ENCODE peak calls at places on chromosome 7, in four cellular contexts. J is fibroblast of pulmonary artery; N is HCT116; D is CD8-positive, alpha-beta T cell. R is an unnamed sample.

GRCh38 chr7:155804897-155805825 is 7.1 kb downstream of the SHH start:
- DNase-seq in J (peak), N (no peak), D (peak), R (peak)

GRCh38 chr7:768881-769504 is 41.9 kb upstream of the PRKAR1B start:
- DNase-seq in J (peak), N (no peak), D (no peak), R (no peak)

GRCh38 chr7:46383605-46384004 is 462.5 kb upstream of the IGFBP3 start:
- DNase-seq in J (peak), N (no peak), D (no peak), R (peak)

GRCh38 chr7:141464551-141464950 is 86.7 kb upstream of the AGK start:
- DNase-seq in J (no peak), N (no peak), D (no peak), R (no peak)

GRCh38 chr7:105154084-105154483 is 140.1 kb downstream of the KMT2E start:
- DNase-seq in J (no peak), N (no peak), D (no peak), R (no peak)

GRCh38 chr7:70734436-70734835 is 397.5 kb upstream of the GALNT17 start:
- DNase-seq in J (no peak), N (no peak), D (no peak), R (no peak)

GRCh38 chr7:18993933-18994668 is 123.3 kb downstream of the TWIST1 start:
- DNase-seq in J (peak), N (no peak), D (no peak), R (no peak)

GRCh38 chr7:15750741-15751140 is 64.3 kb upstream of the MEOX2 start:
- DNase-seq in J (no peak), N (no peak), D (no peak), R (no peak)

GRCh38 chr7:155996718-155997059 is 184.4 kb upstream of the SHH start:
- DNase-seq in J (no peak), N (no peak), D (peak), R (no peak)

GRCh38 chr7:20121404-20121803 is 95.8 kb downstream of the MACC1 start:
- DNase-seq in J (no peak), N (no peak), D (no peak), R (no peak)

GRCh38 chr7:140674356-140674800 is 1.6 kb downstream of the ADCK2 start:
- DNase-seq in J (no peak), N (no peak), D (no peak), R (no peak)

GRCh38 chr7:32447218-32447617 is 43.0 kb downstream of the LSM5 start:
- DNase-seq in J (no peak), N (no peak), D (no peak), R (no peak)

GRCh38 chr7:38276096-38276857 is 2.8 kb upstream of the TARP start:
- DNase-seq in J (no peak), N (no peak), D (no peak), R (no peak)

GRCh38 chr7:6023974-6024435 is 7.2 kb upstream of the ANKRD61 start:
- DNase-seq in J (no peak), N (no peak), D (no peak), R (no peak)

GRCh38 chr7:87048839-87049238 is 10.6 kb downstream of the ELAPOR2 start:
- DNase-seq in J (no peak), N (no peak), D (no peak), R (no peak)

GRCh38 chr7:85659364-85659763 is 472.5 kb upstream of the SEMA3D start:
- DNase-seq in J (peak), N (no peak), D (no peak), R (peak)

GRCh38 chr7:82266081-82266480 is 177.5 kb downstream of the CACNA2D1 start:
- DNase-seq in J (no peak), N (no peak), D (no peak), R (no peak)

GRCh38 chr7:106721816-106722785 is 61.1 kb upstream of the CCDC71L start:
- DNase-seq in J (no peak), N (no peak), D (no peak), R (no peak)

GRCh38 chr7:134899729-134900128 is 86.6 kb upstream of the AGBL3 start:
- DNase-seq in J (peak), N (peak), D (no peak), R (peak)

GRCh38 chr7:37084303-37084702 is 360.0 kb upstream of the AOAH start:
- DNase-seq in J (no peak), N (no peak), D (no peak), R (no peak)

GRCh38 chr7:77867208-77867915 is 68.8 kb downstream of the PHTF2 start:
- DNase-seq in J (peak), N (no peak), D (no peak), R (peak)

GRCh38 chr7:7032221-7032620 is 150.1 kb upstream of the C1GALT1 start:
- DNase-seq in J (no peak), N (no peak), D (no peak), R (no peak)

GRCh38 chr7:41156268-41156667 is 546.6 kb downstream of the INHBA start:
- DNase-seq in J (peak), N (no peak), D (no peak), R (no peak)

GRCh38 chr7:133697585-133697984 is 429.6 kb upstream of the LRGUK start:
- DNase-seq in J (no peak), N (no peak), D (no peak), R (no peak)

GRCh38 chr7:19107392-19108147 is 9.9 kb downstream of the TWIST1 start:
- DNase-seq in J (peak), N (no peak), D (no peak), R (peak)

GRCh38 chr7:43915907-43916306 is 9.5 kb upstream of the URGCP start:
- DNase-seq in J (no peak), N (no peak), D (no peak), R (no peak)

GRCh38 chr7:106050743-106051110 is 61.4 kb downstream of the SYPL1 start:
- DNase-seq in J (peak), N (no peak), D (no peak), R (peak)

GRCh38 chr7:82605247-82605864 is 161.8 kb upstream of the CACNA2D1 start:
- DNase-seq in J (peak), N (peak), D (no peak), R (peak)

GRCh38 chr7:32301427-32301826 is 188.8 kb downstream of the LSM5 start:
- DNase-seq in J (no peak), N (no peak), D (no peak), R (no peak)

DNA sequence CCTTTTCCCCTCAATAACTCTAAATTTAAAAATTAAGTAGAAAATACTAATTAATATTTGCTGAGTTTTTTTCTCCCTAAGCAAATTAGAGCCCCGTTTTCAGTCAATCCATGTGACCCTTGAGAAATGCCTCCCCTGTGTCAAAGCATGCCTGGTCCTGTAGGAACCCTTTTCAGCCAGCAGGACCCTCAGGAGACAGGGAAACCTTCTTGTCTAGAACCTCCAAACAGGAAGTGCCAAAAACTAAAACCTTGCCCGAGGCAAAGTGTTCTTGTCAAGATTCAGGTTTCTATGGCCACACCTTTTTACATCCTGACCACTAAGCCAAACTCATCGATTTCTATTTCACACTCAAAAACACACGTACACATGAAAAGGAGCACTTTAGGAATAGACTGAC is 60.1 kb upstream of the NFE2L3 start:
- DNase-seq in J (peak), N (no peak), D (no peak), R (peak)
- TF ChIP-seq CTCF in J (peak), N (peak), D (no peak), R (peak)

GRCh38 chr7:130904031-130904757 is 170.2 kb upstream of the KLF14 start:
- DNase-seq in J (peak), N (peak), D (no peak), R (peak)
- TF ChIP-seq CTCF in J (no peak), N (no peak), D (no peak), R (no peak)

GRCh38 chr7:101814081-101814995 is 3.1 kb upstream of the CUX1 start:
- DNase-seq in J (peak), N (no peak), D (peak), R (no peak)
- TF ChIP-seq CTCF in J (no peak), N (peak), D (peak), R (peak)

GRCh38 chr7:88357295-88357694 is 50.6 kb upstream of the STEAP4 start:
- DNase-seq in J (peak), N (no peak), D (no peak), R (no peak)
- TF ChIP-seq CTCF in J (peak), N (peak), D (no peak), R (peak)

DNA sequence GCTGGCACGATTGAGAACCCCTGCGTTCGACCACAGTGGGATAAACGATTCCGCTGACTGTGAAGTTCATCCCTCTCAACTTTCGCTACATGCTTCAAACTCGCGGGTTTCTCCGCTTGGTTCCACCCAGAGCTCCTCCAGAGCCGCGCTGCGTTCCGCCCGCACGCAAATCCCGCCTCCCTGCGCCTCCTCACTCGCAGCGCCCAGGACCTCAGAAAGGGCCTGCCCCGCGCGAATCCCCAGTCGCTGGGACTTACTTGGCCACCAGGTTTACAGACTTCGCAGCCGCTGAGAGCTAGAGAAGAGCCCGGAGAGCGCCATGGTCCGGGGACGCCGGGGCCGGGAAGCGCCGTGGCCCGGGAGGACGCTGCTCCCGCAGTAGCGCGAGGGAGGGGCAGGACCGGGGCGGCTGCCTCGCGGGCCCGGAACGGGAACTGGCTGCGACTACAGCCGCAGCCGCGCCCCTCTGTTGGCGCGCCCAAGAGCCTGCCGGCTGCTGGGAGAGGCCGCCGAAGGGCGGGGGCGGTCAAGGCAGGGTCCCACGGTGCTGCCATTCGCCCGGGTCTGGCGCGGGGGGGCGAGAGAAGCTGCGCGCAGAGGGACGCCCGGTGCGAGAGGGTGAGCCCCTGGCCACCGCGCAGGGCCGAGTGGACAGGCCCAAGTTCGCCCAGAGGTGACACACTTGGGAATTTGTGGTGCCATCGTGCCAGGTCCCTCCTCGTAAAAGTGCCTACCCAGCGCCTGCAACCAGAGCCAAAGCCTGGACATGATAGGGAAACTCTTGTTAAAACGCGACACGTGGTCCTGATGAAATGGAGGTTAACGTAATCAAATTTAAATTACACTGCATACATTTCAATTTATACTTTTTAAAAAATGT is at the start of gene NOD1:
- DNase-seq in J (peak), N (peak), D (peak), R (peak)
- TF ChIP-seq CTCF in J (no peak), N (peak), D (no peak), R (peak)

DNA sequence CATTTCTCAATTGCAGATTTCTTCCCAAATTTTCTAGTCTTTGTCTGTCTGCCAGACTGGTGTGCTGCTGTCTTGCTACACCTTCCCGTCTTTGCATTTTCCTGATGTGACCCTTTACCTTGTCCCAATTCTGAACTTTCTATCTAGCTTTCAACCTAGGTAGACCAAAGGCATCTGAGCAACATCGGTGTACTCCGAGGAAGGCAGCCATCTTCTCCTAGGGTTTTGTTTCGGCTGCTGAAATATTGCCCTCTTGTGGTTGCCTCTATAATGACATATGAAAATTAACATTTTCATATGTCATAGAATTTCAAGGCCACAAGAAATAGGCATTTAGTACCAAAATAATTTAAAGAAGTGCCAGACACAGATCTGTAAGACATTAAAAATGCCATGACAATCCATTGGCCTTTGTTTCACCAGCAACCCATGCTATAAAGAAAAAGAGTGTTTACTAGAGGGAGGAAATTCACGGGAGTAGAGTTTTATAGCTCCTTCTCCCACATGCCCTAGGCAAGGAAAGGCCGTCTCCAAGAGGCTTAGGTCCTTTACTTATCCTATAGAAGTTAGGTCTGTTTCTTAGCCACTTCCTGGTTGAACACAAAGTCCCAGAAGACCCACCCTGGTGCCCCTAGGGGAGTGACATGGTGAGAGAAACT is 23.4 kb downstream of the OR9A2 start:
- DNase-seq in J (peak), N (peak), D (peak), R (no peak)
- TF ChIP-seq CTCF in J (peak), N (peak), D (peak), R (peak)

GRCh38 chr7:3172768-3173280 is 128.2 kb upstream of the SDK1 start:
- DNase-seq in J (no peak), N (no peak), D (no peak), R (no peak)
- TF ChIP-seq CTCF in J (no peak), N (no peak), D (no peak), R (no peak)

R was measured in foreskin keratinocyte.